ENCODE peak calls at places on chromosomes 1 and 21, in eight cellular contexts. One of them, this sample, is unnamed.

GRCh38 chr1:165911609-165912281 is 84.3 kb downstream of the UCK2 start:
- DNase-seq in thyroid gland: no peak
- DNase-seq in K562: no peak
- DNase-seq in A549: no peak
- DNase-seq in uterus: no peak
- DNase-seq in transverse colon: no peak
- DNase-seq in endothelial cell of umbilical vein: no peak
- DNase-seq in IMR-90: no peak
- DNase-seq in this sample: no peak

GRCh38 chr1:93629101-93630059 is 52.3 kb downstream of the BCAR3 start:
- DNase-seq in thyroid gland: peak
- DNase-seq in K562: peak
- DNase-seq in A549: peak
- DNase-seq in uterus: peak
- DNase-seq in transverse colon: peak
- DNase-seq in endothelial cell of umbilical vein: peak
- DNase-seq in IMR-90: peak
- DNase-seq in this sample: no peak

GRCh38 chr21:32330784-32331311 is 32.2 kb downstream of the MRAP start:
- DNase-seq in thyroid gland: no peak
- DNase-seq in K562: no peak
- DNase-seq in A549: no peak
- DNase-seq in uterus: no peak
- DNase-seq in transverse colon: no peak
- DNase-seq in endothelial cell of umbilical vein: no peak
- DNase-seq in IMR-90: no peak
- DNase-seq in this sample: no peak

GRCh38 chr1:245888809-245889208 is 618.3 kb downstream of the SMYD3 start:
- DNase-seq in thyroid gland: no peak
- DNase-seq in K562: no peak
- DNase-seq in A549: peak
- DNase-seq in uterus: no peak
- DNase-seq in transverse colon: no peak
- DNase-seq in endothelial cell of umbilical vein: peak
- DNase-seq in IMR-90: peak
- DNase-seq in this sample: peak

GRCh38 chr1:225880636-225881035 is 1.5 kb downstream of the TMEM63A start:
- DNase-seq in thyroid gland: peak
- DNase-seq in K562: no peak
- DNase-seq in A549: no peak
- DNase-seq in uterus: no peak
- DNase-seq in transverse colon: no peak
- DNase-seq in endothelial cell of umbilical vein: no peak
- DNase-seq in IMR-90: no peak
- DNase-seq in this sample: no peak

GRCh38 chr1:2543543-2544092 is 12.6 kb upstream of the TNFRSF14 start:
- DNase-seq in thyroid gland: no peak
- DNase-seq in K562: no peak
- DNase-seq in A549: no peak
- DNase-seq in uterus: no peak
- DNase-seq in transverse colon: peak
- DNase-seq in endothelial cell of umbilical vein: no peak
- DNase-seq in IMR-90: peak
- DNase-seq in this sample: no peak

GRCh38 chr1:147417024-147417423 is 124.3 kb upstream of the BCL9 start:
- DNase-seq in thyroid gland: no peak
- DNase-seq in K562: no peak
- DNase-seq in A549: no peak
- DNase-seq in uterus: no peak
- DNase-seq in transverse colon: no peak
- DNase-seq in endothelial cell of umbilical vein: no peak
- DNase-seq in IMR-90: no peak
- DNase-seq in this sample: no peak

GRCh38 chr1:162854245-162854860 is 6.6 kb downstream of the CCDC190 start:
- DNase-seq in thyroid gland: peak
- DNase-seq in K562: peak
- DNase-seq in A549: peak
- DNase-seq in uterus: peak
- DNase-seq in transverse colon: peak
- DNase-seq in endothelial cell of umbilical vein: peak
- DNase-seq in IMR-90: peak
- DNase-seq in this sample: peak

GRCh38 chr1:40773748-40774265 is 9.8 kb upstream of the KCNQ4 start:
- DNase-seq in thyroid gland: no peak
- DNase-seq in K562: no peak
- DNase-seq in A549: no peak
- DNase-seq in uterus: no peak
- DNase-seq in transverse colon: no peak
- DNase-seq in endothelial cell of umbilical vein: peak
- DNase-seq in IMR-90: no peak
- DNase-seq in this sample: no peak

GRCh38 chr1:51294566-51295184 is 35.7 kb downstream of the TTC39A start:
- DNase-seq in thyroid gland: no peak
- DNase-seq in K562: peak
- DNase-seq in A549: no peak
- DNase-seq in uterus: no peak
- DNase-seq in transverse colon: no peak
- DNase-seq in endothelial cell of umbilical vein: no peak
- DNase-seq in IMR-90: no peak
- DNase-seq in this sample: no peak

GRCh38 chr1:150695561-150695960 is 1.4 kb downstream of the GOLPH3L start:
- DNase-seq in thyroid gland: no peak
- DNase-seq in K562: no peak
- DNase-seq in A549: no peak
- DNase-seq in uterus: no peak
- DNase-seq in transverse colon: no peak
- DNase-seq in endothelial cell of umbilical vein: peak
- DNase-seq in IMR-90: peak
- DNase-seq in this sample: no peak

GRCh38 chr1:223074901-223075300 is 68.1 kb downstream of the TLR5 start:
- DNase-seq in thyroid gland: peak
- DNase-seq in K562: no peak
- DNase-seq in A549: no peak
- DNase-seq in uterus: no peak
- DNase-seq in transverse colon: no peak
- DNase-seq in endothelial cell of umbilical vein: no peak
- DNase-seq in IMR-90: no peak
- DNase-seq in this sample: no peak

GRCh38 chr1:244352156-244352830 is 99.4 kb downstream of the ADSS2 start:
- DNase-seq in thyroid gland: peak
- DNase-seq in K562: no peak
- DNase-seq in A549: no peak
- DNase-seq in uterus: no peak
- DNase-seq in transverse colon: peak
- DNase-seq in endothelial cell of umbilical vein: no peak
- DNase-seq in IMR-90: no peak
- DNase-seq in this sample: no peak

GRCh38 chr1:59714966-59715365 is 99.8 kb upstream of the HOOK1 start:
- DNase-seq in thyroid gland: no peak
- DNase-seq in K562: no peak
- DNase-seq in A549: no peak
- DNase-seq in uterus: no peak
- DNase-seq in transverse colon: no peak
- DNase-seq in endothelial cell of umbilical vein: no peak
- DNase-seq in IMR-90: no peak
- DNase-seq in this sample: no peak

GRCh38 chr21:17577701-17578100 is 35.0 kb downstream of the BTG3 start:
- DNase-seq in thyroid gland: no peak
- DNase-seq in K562: no peak
- DNase-seq in A549: no peak
- DNase-seq in uterus: no peak
- DNase-seq in transverse colon: no peak
- DNase-seq in endothelial cell of umbilical vein: no peak
- DNase-seq in IMR-90: no peak
- DNase-seq in this sample: no peak

GRCh38 chr1:14519976-14520375 is 78.5 kb upstream of the KAZN start:
- DNase-seq in thyroid gland: no peak
- DNase-seq in K562: no peak
- DNase-seq in A549: no peak
- DNase-seq in uterus: no peak
- DNase-seq in transverse colon: no peak
- DNase-seq in endothelial cell of umbilical vein: no peak
- DNase-seq in IMR-90: peak
- DNase-seq in this sample: no peak

GRCh38 chr1:14514760-14515159 is 83.7 kb upstream of the KAZN start:
- DNase-seq in thyroid gland: no peak
- DNase-seq in K562: no peak
- DNase-seq in A549: no peak
- DNase-seq in uterus: no peak
- DNase-seq in transverse colon: no peak
- DNase-seq in endothelial cell of umbilical vein: no peak
- DNase-seq in IMR-90: no peak
- DNase-seq in this sample: no peak

GRCh38 chr1:14520514-14521163 is 77.8 kb upstream of the KAZN start:
- DNase-seq in thyroid gland: no peak
- DNase-seq in K562: no peak
- DNase-seq in A549: no peak
- DNase-seq in uterus: no peak
- DNase-seq in transverse colon: no peak
- DNase-seq in endothelial cell of umbilical vein: no peak
- DNase-seq in IMR-90: no peak
- DNase-seq in this sample: no peak

GRCh38 chr1:14516974-14517812 is 81.3 kb upstream of the KAZN start:
- DNase-seq in thyroid gland: no peak
- DNase-seq in K562: no peak
- DNase-seq in A549: no peak
- DNase-seq in uterus: no peak
- DNase-seq in transverse colon: no peak
- DNase-seq in endothelial cell of umbilical vein: no peak
- DNase-seq in IMR-90: peak
- DNase-seq in this sample: peak

GRCh38 chr1:14517813-14518180 is 80.7 kb upstream of the KAZN start:
- DNase-seq in thyroid gland: no peak
- DNase-seq in K562: no peak
- DNase-seq in A549: no peak
- DNase-seq in uterus: no peak
- DNase-seq in transverse colon: no peak
- DNase-seq in endothelial cell of umbilical vein: no peak
- DNase-seq in IMR-90: no peak
- DNase-seq in this sample: no peak
- TF ChIP-seq POLR2A in thyroid gland: no peak
- TF ChIP-seq POLR2A in K562: no peak
- TF ChIP-seq POLR2A in A549: no peak
- TF ChIP-seq POLR2A in uterus: no peak
- TF ChIP-seq POLR2A in transverse colon: no peak
- TF ChIP-seq POLR2A in endothelial cell of umbilical vein: no peak
- TF ChIP-seq POLR2A in IMR-90: no peak
- TF ChIP-seq POLR2A in this sample: no peak

GRCh38 chr1:177983824-177984528 is 14.1 kb upstream of the SEC16B start:
- DNase-seq in thyroid gland: peak
- DNase-seq in K562: peak
- DNase-seq in A549: no peak
- DNase-seq in uterus: peak
- DNase-seq in transverse colon: peak
- DNase-seq in endothelial cell of umbilical vein: no peak
- DNase-seq in IMR-90: peak
- DNase-seq in this sample: peak
- TF ChIP-seq POLR2A in thyroid gland: no peak
- TF ChIP-seq POLR2A in K562: no peak
- TF ChIP-seq POLR2A in A549: no peak
- TF ChIP-seq POLR2A in uterus: no peak
- TF ChIP-seq POLR2A in transverse colon: no peak
- TF ChIP-seq POLR2A in endothelial cell of umbilical vein: no peak
- TF ChIP-seq POLR2A in IMR-90: no peak
- TF ChIP-seq POLR2A in this sample: no peak

GRCh38 chr1:229625893-229626831 is at the start of the genes TAF5L and URB2:
- DNase-seq in thyroid gland: peak
- DNase-seq in K562: peak
- DNase-seq in A549: peak
- DNase-seq in uterus: peak
- DNase-seq in transverse colon: peak
- DNase-seq in endothelial cell of umbilical vein: peak
- DNase-seq in IMR-90: peak
- DNase-seq in this sample: peak
- TF ChIP-seq POLR2A in thyroid gland: no peak
- TF ChIP-seq POLR2A in K562: peak
- TF ChIP-seq POLR2A in A549: peak
- TF ChIP-seq POLR2A in uterus: peak
- TF ChIP-seq POLR2A in transverse colon: peak
- TF ChIP-seq POLR2A in endothelial cell of umbilical vein: peak
- TF ChIP-seq POLR2A in IMR-90: peak
- TF ChIP-seq POLR2A in this sample: peak

DNA sequence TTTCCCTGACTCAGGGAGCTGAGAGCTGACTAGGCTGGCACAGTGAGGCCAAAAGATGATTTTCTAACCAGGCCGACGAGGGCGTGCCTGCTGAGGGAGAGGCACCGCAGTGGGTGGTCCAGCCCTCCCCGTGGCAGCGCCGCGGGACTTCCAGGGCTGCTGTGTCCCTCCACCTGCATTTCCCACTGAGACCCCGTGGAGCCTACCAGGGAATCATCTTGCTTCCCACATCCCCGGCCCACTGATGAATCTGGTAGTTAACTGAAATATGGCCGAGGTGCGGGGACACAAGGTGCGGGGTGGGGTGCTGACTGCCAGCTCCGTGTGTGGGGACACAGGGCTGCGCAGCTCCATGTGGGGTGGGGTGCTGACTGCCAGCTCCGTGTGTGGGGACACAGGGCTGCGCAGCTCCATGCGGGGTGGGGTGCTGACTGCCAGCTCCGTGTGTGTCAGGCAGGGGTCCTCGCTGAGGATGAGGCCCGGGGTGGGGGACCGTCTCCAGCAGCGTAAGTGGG is 10.4 kb downstream of the WRAP73 start:
- DNase-seq in thyroid gland: no peak
- DNase-seq in K562: no peak
- DNase-seq in A549: no peak
- DNase-seq in uterus: no peak
- DNase-seq in transverse colon: no peak
- DNase-seq in endothelial cell of umbilical vein: no peak
- DNase-seq in IMR-90: no peak
- DNase-seq in this sample: no peak
- TF ChIP-seq POLR2A in thyroid gland: no peak
- TF ChIP-seq POLR2A in K562: no peak
- TF ChIP-seq POLR2A in A549: no peak
- TF ChIP-seq POLR2A in uterus: no peak
- TF ChIP-seq POLR2A in transverse colon: no peak
- TF ChIP-seq POLR2A in endothelial cell of umbilical vein: no peak
- TF ChIP-seq POLR2A in IMR-90: no peak
- TF ChIP-seq POLR2A in this sample: no peak

GRCh38 chr1:119713538-119714456 is 2.1 kb downstream of the PHGDH start:
- DNase-seq in thyroid gland: peak
- DNase-seq in K562: no peak
- DNase-seq in A549: no peak
- DNase-seq in uterus: no peak
- DNase-seq in transverse colon: no peak
- DNase-seq in endothelial cell of umbilical vein: no peak
- DNase-seq in IMR-90: peak
- DNase-seq in this sample: no peak
- TF ChIP-seq POLR2A in thyroid gland: no peak
- TF ChIP-seq POLR2A in K562: no peak
- TF ChIP-seq POLR2A in A549: no peak
- TF ChIP-seq POLR2A in uterus: no peak
- TF ChIP-seq POLR2A in transverse colon: no peak
- TF ChIP-seq POLR2A in endothelial cell of umbilical vein: no peak
- TF ChIP-seq POLR2A in IMR-90: no peak
- TF ChIP-seq POLR2A in this sample: no peak

This sample was measured in H54.